ENCODE peak calls at places on chromosomes 16 and 17, in eight cellular contexts. One of them, this sample, is unnamed.

GRCh38 chr16:75244225-75244792 is 7.1 kb downstream of the BCAR1 start:
- DNase-seq in NCI-H345: no peak
- DNase-seq in HEK293T: no peak
- DNase-seq in GM04503: peak
- DNase-seq in GM13976: no peak
- DNase-seq in stimulated activated CD8-positive, alpha-beta memory T cell treated with anti-CD3 and anti-CD28 coated beads, Interleukin-4, amount 100 ng/mL, for 1 hour: no peak
- DNase-seq in thyroid gland: peak
- DNase-seq in glutamatergic neuron: no peak
- DNase-seq in this sample: no peak

GRCh38 chr16:29675811-29676643 is 3.0 kb upstream of the QPRT start:
- DNase-seq in NCI-H345: no peak
- DNase-seq in HEK293T: peak
- DNase-seq in GM04503: no peak
- DNase-seq in GM13976: peak
- DNase-seq in stimulated activated CD8-positive, alpha-beta memory T cell treated with anti-CD3 and anti-CD28 coated beads, Interleukin-4, amount 100 ng/mL, for 1 hour: no peak
- DNase-seq in thyroid gland: no peak
- DNase-seq in glutamatergic neuron: no peak
- DNase-seq in this sample: no peak

GRCh38 chr17:63985387-63986140 is 12.6 kb upstream of the PRR29 start:
- DNase-seq in NCI-H345: no peak
- DNase-seq in HEK293T: no peak
- DNase-seq in GM04503: no peak
- DNase-seq in GM13976: no peak
- DNase-seq in stimulated activated CD8-positive, alpha-beta memory T cell treated with anti-CD3 and anti-CD28 coated beads, Interleukin-4, amount 100 ng/mL, for 1 hour: no peak
- DNase-seq in thyroid gland: no peak
- DNase-seq in glutamatergic neuron: no peak
- DNase-seq in this sample: no peak

GRCh38 chr17:43856141-43856540 is 9.2 kb downstream of the CD300LG start:
- DNase-seq in NCI-H345: no peak
- DNase-seq in HEK293T: no peak
- DNase-seq in GM04503: no peak
- DNase-seq in GM13976: no peak
- DNase-seq in stimulated activated CD8-positive, alpha-beta memory T cell treated with anti-CD3 and anti-CD28 coated beads, Interleukin-4, amount 100 ng/mL, for 1 hour: no peak
- DNase-seq in thyroid gland: no peak
- DNase-seq in glutamatergic neuron: no peak
- DNase-seq in this sample: no peak

GRCh38 chr17:31838641-31839225 is 20.3 kb downstream of the COPRS start:
- DNase-seq in NCI-H345: no peak
- DNase-seq in HEK293T: no peak
- DNase-seq in GM04503: no peak
- DNase-seq in GM13976: no peak
- DNase-seq in stimulated activated CD8-positive, alpha-beta memory T cell treated with anti-CD3 and anti-CD28 coated beads, Interleukin-4, amount 100 ng/mL, for 1 hour: no peak
- DNase-seq in thyroid gland: no peak
- DNase-seq in glutamatergic neuron: no peak
- DNase-seq in this sample: no peak

GRCh38 chr16:56163089-56163488 is 28.2 kb upstream of the GNAO1 start:
- DNase-seq in NCI-H345: no peak
- DNase-seq in HEK293T: no peak
- DNase-seq in GM04503: no peak
- DNase-seq in GM13976: no peak
- DNase-seq in stimulated activated CD8-positive, alpha-beta memory T cell treated with anti-CD3 and anti-CD28 coated beads, Interleukin-4, amount 100 ng/mL, for 1 hour: no peak
- DNase-seq in thyroid gland: no peak
- DNase-seq in glutamatergic neuron: no peak
- DNase-seq in this sample: no peak

GRCh38 chr16:81558444-81559175 is 114.0 kb downstream of the CMIP start:
- DNase-seq in NCI-H345: no peak
- DNase-seq in HEK293T: no peak
- DNase-seq in GM04503: no peak
- DNase-seq in GM13976: no peak
- DNase-seq in stimulated activated CD8-positive, alpha-beta memory T cell treated with anti-CD3 and anti-CD28 coated beads, Interleukin-4, amount 100 ng/mL, for 1 hour: no peak
- DNase-seq in thyroid gland: peak
- DNase-seq in glutamatergic neuron: no peak
- DNase-seq in this sample: peak

GRCh38 chr17:7439462-7440112 is at the start of gene FGF11:
- DNase-seq in NCI-H345: no peak
- DNase-seq in HEK293T: no peak
- DNase-seq in GM04503: no peak
- DNase-seq in GM13976: no peak
- DNase-seq in stimulated activated CD8-positive, alpha-beta memory T cell treated with anti-CD3 and anti-CD28 coated beads, Interleukin-4, amount 100 ng/mL, for 1 hour: no peak
- DNase-seq in thyroid gland: peak
- DNase-seq in glutamatergic neuron: no peak
- DNase-seq in this sample: no peak

GRCh38 chr16:1817276-1817589 is 9.4 kb downstream of the HAGH start:
- DNase-seq in NCI-H345: no peak
- DNase-seq in HEK293T: no peak
- DNase-seq in GM04503: no peak
- DNase-seq in GM13976: no peak
- DNase-seq in stimulated activated CD8-positive, alpha-beta memory T cell treated with anti-CD3 and anti-CD28 coated beads, Interleukin-4, amount 100 ng/mL, for 1 hour: no peak
- DNase-seq in thyroid gland: no peak
- DNase-seq in glutamatergic neuron: no peak
- DNase-seq in this sample: no peak

GRCh38 chr16:59573528-59574271 is 839.6 kb upstream of the GOT2 start:
- DNase-seq in NCI-H345: no peak
- DNase-seq in HEK293T: no peak
- DNase-seq in GM04503: peak
- DNase-seq in GM13976: no peak
- DNase-seq in stimulated activated CD8-positive, alpha-beta memory T cell treated with anti-CD3 and anti-CD28 coated beads, Interleukin-4, amount 100 ng/mL, for 1 hour: no peak
- DNase-seq in thyroid gland: no peak
- DNase-seq in glutamatergic neuron: no peak
- DNase-seq in this sample: no peak

GRCh38 chr16:89917773-89918452 is 749 bp upstream of the MC1R start:
- DNase-seq in NCI-H345: peak
- DNase-seq in HEK293T: peak
- DNase-seq in GM04503: peak
- DNase-seq in GM13976: peak
- DNase-seq in stimulated activated CD8-positive, alpha-beta memory T cell treated with anti-CD3 and anti-CD28 coated beads, Interleukin-4, amount 100 ng/mL, for 1 hour: peak
- DNase-seq in thyroid gland: peak
- DNase-seq in glutamatergic neuron: peak
- DNase-seq in this sample: peak

GRCh38 chr16:8194795-8195194 is 395.5 kb downstream of the TMEM114 start:
- DNase-seq in NCI-H345: no peak
- DNase-seq in HEK293T: peak
- DNase-seq in GM04503: no peak
- DNase-seq in GM13976: no peak
- DNase-seq in stimulated activated CD8-positive, alpha-beta memory T cell treated with anti-CD3 and anti-CD28 coated beads, Interleukin-4, amount 100 ng/mL, for 1 hour: no peak
- DNase-seq in thyroid gland: no peak
- DNase-seq in glutamatergic neuron: peak
- DNase-seq in this sample: no peak

GRCh38 chr17:64091116-64091515 is 38.8 kb downstream of the ERN1 start:
- DNase-seq in NCI-H345: no peak
- DNase-seq in HEK293T: no peak
- DNase-seq in GM04503: no peak
- DNase-seq in GM13976: peak
- DNase-seq in stimulated activated CD8-positive, alpha-beta memory T cell treated with anti-CD3 and anti-CD28 coated beads, Interleukin-4, amount 100 ng/mL, for 1 hour: no peak
- DNase-seq in thyroid gland: no peak
- DNase-seq in glutamatergic neuron: no peak
- DNase-seq in this sample: no peak

GRCh38 chr17:81631482-81631881 is 5.4 kb downstream of the NPLOC4 start:
- DNase-seq in NCI-H345: no peak
- DNase-seq in HEK293T: no peak
- DNase-seq in GM04503: no peak
- DNase-seq in GM13976: no peak
- DNase-seq in stimulated activated CD8-positive, alpha-beta memory T cell treated with anti-CD3 and anti-CD28 coated beads, Interleukin-4, amount 100 ng/mL, for 1 hour: no peak
- DNase-seq in thyroid gland: no peak
- DNase-seq in glutamatergic neuron: no peak
- DNase-seq in this sample: no peak

GRCh38 chr17:57954421-57955182 is 610 bp downstream of the CUEDC1 start:
- DNase-seq in NCI-H345: peak
- DNase-seq in HEK293T: peak
- DNase-seq in GM04503: no peak
- DNase-seq in GM13976: no peak
- DNase-seq in stimulated activated CD8-positive, alpha-beta memory T cell treated with anti-CD3 and anti-CD28 coated beads, Interleukin-4, amount 100 ng/mL, for 1 hour: no peak
- DNase-seq in thyroid gland: peak
- DNase-seq in glutamatergic neuron: peak
- DNase-seq in this sample: peak

GRCh38 chr17:2929881-2930533 is 133.4 kb downstream of the OR1D5 start:
- DNase-seq in NCI-H345: peak
- DNase-seq in HEK293T: peak
- DNase-seq in GM04503: no peak
- DNase-seq in GM13976: peak
- DNase-seq in stimulated activated CD8-positive, alpha-beta memory T cell treated with anti-CD3 and anti-CD28 coated beads, Interleukin-4, amount 100 ng/mL, for 1 hour: no peak
- DNase-seq in thyroid gland: no peak
- DNase-seq in glutamatergic neuron: peak
- DNase-seq in this sample: no peak

GRCh38 chr16:7691533-7691932 is 358.9 kb downstream of the RBFOX1 start:
- DNase-seq in NCI-H345: no peak
- DNase-seq in HEK293T: no peak
- DNase-seq in GM04503: no peak
- DNase-seq in GM13976: no peak
- DNase-seq in stimulated activated CD8-positive, alpha-beta memory T cell treated with anti-CD3 and anti-CD28 coated beads, Interleukin-4, amount 100 ng/mL, for 1 hour: no peak
- DNase-seq in thyroid gland: no peak
- DNase-seq in glutamatergic neuron: no peak
- DNase-seq in this sample: no peak

GRCh38 chr16:19162085-19162484 is 6.0 kb upstream of the SYT17 start:
- DNase-seq in NCI-H345: no peak
- DNase-seq in HEK293T: no peak
- DNase-seq in GM04503: no peak
- DNase-seq in GM13976: no peak
- DNase-seq in stimulated activated CD8-positive, alpha-beta memory T cell treated with anti-CD3 and anti-CD28 coated beads, Interleukin-4, amount 100 ng/mL, for 1 hour: no peak
- DNase-seq in thyroid gland: no peak
- DNase-seq in glutamatergic neuron: no peak
- DNase-seq in this sample: no peak

This sample was measured in DMS153.